ENCODE peak calls at places on chromosome 21, in six cellular contexts. B is tibial artery, N is GM10248, P is AG09309, A is cardiac muscle cell, G is IMR-90. L is an unnamed sample.

GRCh38 chr21:41482321-41482720 is 25.6 kb downstream of the TMPRSS2 start:
- DNase-seq in B (no peak), N (no peak), P (no peak), A (peak), G (peak), L (no peak)

GRCh38 chr21:40120944-40121575 is 253.8 kb downstream of the PCP4 start:
- DNase-seq in B (no peak), N (no peak), P (no peak), A (peak), G (peak), L (no peak)

GRCh38 chr21:35019631-35020032 is 29.5 kb downstream of the RUNX1 start:
- DNase-seq in B (no peak), N (no peak), P (no peak), A (no peak), G (no peak), L (no peak)

GRCh38 chr21:46005081-46005480 is 23.5 kb downstream of the COL6A1 start:
- DNase-seq in B (no peak), N (no peak), P (no peak), A (no peak), G (no peak), L (peak)

GRCh38 chr21:9741343-9741742 is 780.0 kb upstream of the TPTE start:
- DNase-seq in B (no peak), N (no peak), P (no peak), A (no peak), G (no peak), L (no peak)

GRCh38 chr21:42367379-42368165 is 1.2 kb upstream of the TFF1 start:
- DNase-seq in B (no peak), N (no peak), P (no peak), A (no peak), G (no peak), L (no peak)

GRCh38 chr21:33036430-33037162 is 10.9 kb downstream of the OLIG2 start:
- DNase-seq in B (peak), N (no peak), P (peak), A (peak), G (peak), L (no peak)

GRCh38 chr21:29178936-29179335 is 48.5 kb downstream of the MAP3K7CL start:
- DNase-seq in B (no peak), N (no peak), P (no peak), A (no peak), G (no peak), L (no peak)

GRCh38 chr21:32336711-32337110 is 38.1 kb downstream of the MRAP start:
- DNase-seq in B (no peak), N (no peak), P (no peak), A (peak), G (peak), L (no peak)

GRCh38 chr21:31480228-31480627 is 136.2 kb upstream of the TIAM1 start:
- DNase-seq in B (no peak), N (no peak), P (no peak), A (no peak), G (no peak), L (no peak)

GRCh38 chr21:16942703-16943102 is 570.1 kb upstream of the CXADR start:
- DNase-seq in B (no peak), N (no peak), P (no peak), A (peak), G (peak), L (no peak)

GRCh38 chr21:21203822-21204339 is 205.7 kb downstream of the NCAM2 start:
- DNase-seq in B (no peak), N (no peak), P (no peak), A (no peak), G (no peak), L (no peak)

GRCh38 chr21:34065015-34065414 is 8.4 kb upstream of the MRPS6 start:
- DNase-seq in B (no peak), N (no peak), P (no peak), A (no peak), G (no peak), L (no peak)

GRCh38 chr21:35163381-35163780 is 114.3 kb upstream of the RUNX1 start:
- DNase-seq in B (no peak), N (no peak), P (no peak), A (peak), G (peak), L (no peak)

GRCh38 chr21:46429754-46430681 is 28.7 kb upstream of the DIP2A start:
- DNase-seq in B (no peak), N (no peak), P (no peak), A (no peak), G (no peak), L (no peak)

GRCh38 chr21:32256873-32257620 is 21.8 kb downstream of the MIS18A start:
- DNase-seq in B (peak), N (no peak), P (peak), A (peak), G (peak), L (peak)

GRCh38 chr21:24861471-24861870 is 745.8 kb downstream of the MRPL39 start:
- DNase-seq in B (no peak), N (no peak), P (no peak), A (no peak), G (no peak), L (no peak)

GRCh38 chr21:29248124-29248523 is 50.6 kb upstream of the BACH1 start:
- DNase-seq in B (no peak), N (no peak), P (no peak), A (no peak), G (peak), L (no peak)

GRCh38 chr21:17777321-17777720 is 41.8 kb downstream of the C21orf91 start:
- DNase-seq in B (no peak), N (no peak), P (no peak), A (no peak), G (no peak), L (no peak)

GRCh38 chr21:21188513-21189188 is 190.4 kb downstream of the NCAM2 start:
- DNase-seq in B (no peak), N (no peak), P (no peak), A (peak), G (no peak), L (no peak)

GRCh38 chr21:21996891-21997290 is 998.7 kb downstream of the NCAM2 start:
- DNase-seq in B (no peak), N (no peak), P (no peak), A (no peak), G (no peak), L (no peak)

GRCh38 chr21:46560568-46561447 is 44.1 kb downstream of the S100B start:
- DNase-seq in B (no peak), N (no peak), P (no peak), A (no peak), G (no peak), L (no peak)

GRCh38 chr21:42047821-42048613 is 23.1 kb upstream of the UMODL1 start:
- DNase-seq in B (peak), N (no peak), P (peak), A (peak), G (peak), L (no peak)

GRCh38 chr21:33441489-33442477 is 38.0 kb downstream of the TMEM50B start:
- DNase-seq in B (peak), N (peak), P (peak), A (peak), G (peak), L (peak)

GRCh38 chr21:25370311-25370744 is 237.0 kb downstream of the MRPL39 start:
- DNase-seq in B (no peak), N (no peak), P (peak), A (peak), G (peak), L (no peak)

GRCh38 chr21:17371470-17371869 is 141.4 kb upstream of the CXADR start:
- DNase-seq in B (no peak), N (no peak), P (no peak), A (peak), G (peak), L (no peak)

GRCh38 chr21:34987673-34988072 is 61.4 kb downstream of the RUNX1 start:
- DNase-seq in B (no peak), N (no peak), P (no peak), A (no peak), G (no peak), L (no peak)

GRCh38 chr21:33101300-33102005 is 31.5 kb downstream of the OLIG1 start:
- DNase-seq in B (no peak), N (no peak), P (no peak), A (no peak), G (no peak), L (peak)

GRCh38 chr21:25507522-25507921 is 99.8 kb downstream of the MRPL39 start:
- DNase-seq in B (no peak), N (no peak), P (no peak), A (no peak), G (peak), L (no peak)

GRCh38 chr21:41360072-41360821 is 1.6 kb upstream of the MX2 start:
- DNase-seq in B (peak), N (no peak), P (no peak), A (peak), G (peak), L (no peak)

GRCh38 chr21:17003221-17003620 is 509.6 kb upstream of the CXADR start:
- DNase-seq in B (no peak), N (no peak), P (peak), A (peak), G (peak), L (no peak)

GRCh38 chr21:34345091-34345871 is 18.5 kb upstream of the KCNE2 start:
- DNase-seq in B (no peak), N (no peak), P (no peak), A (peak), G (peak), L (no peak)

GRCh38 chr21:43290529-43291346 is 121.9 kb downstream of the CRYAA start:
- DNase-seq in B (no peak), N (peak), P (no peak), A (no peak), G (no peak), L (no peak)

GRCh38 chr21:32921632-32922230 is 104.0 kb upstream of the OLIG2 start:
- DNase-seq in B (no peak), N (peak), P (no peak), A (no peak), G (peak), L (peak)

DNA sequence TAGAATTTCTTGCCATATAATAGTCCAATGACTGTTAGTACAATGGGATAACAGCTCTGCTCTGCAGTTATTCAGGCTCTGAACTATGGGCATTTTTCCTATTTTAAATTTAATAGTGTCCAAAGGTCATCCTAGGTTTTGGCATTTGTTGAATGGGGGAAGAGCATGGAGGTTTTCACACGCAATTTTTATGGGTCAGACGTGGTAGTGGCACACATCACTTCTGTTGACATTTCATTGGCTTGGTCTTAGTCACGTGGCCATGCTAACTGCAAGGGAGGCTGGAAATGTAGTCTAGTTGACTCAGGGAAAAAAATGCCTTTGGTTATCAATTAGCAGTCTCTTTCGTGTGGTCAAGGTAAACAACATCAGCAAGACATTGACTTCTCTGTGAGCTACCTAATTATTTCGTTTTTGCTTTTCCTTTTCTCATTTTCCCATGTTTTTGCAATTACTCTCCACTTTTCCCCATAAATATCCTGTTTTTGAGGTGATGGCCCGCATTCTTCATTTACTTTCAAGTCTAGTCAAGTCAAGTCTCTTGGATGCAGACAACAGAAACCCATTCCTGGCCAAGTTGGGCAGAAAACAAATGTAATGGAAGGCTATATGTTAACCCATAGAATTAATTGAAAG is 82.8 kb downstream of the DYRK1A start:
- DNase-seq in B (no peak), N (no peak), P (no peak), A (no peak), G (no peak), L (no peak)
- TF ChIP-seq CTCF in B (no peak), N (no peak), P (no peak), A (no peak), G (no peak), L (no peak)

GRCh38 chr21:39037807-39038405 is 145.3 kb downstream of the PSMG1 start:
- DNase-seq in B (no peak), N (no peak), P (no peak), A (no peak), G (peak), L (no peak)
- TF ChIP-seq CTCF in B (no peak), N (no peak), P (peak), A (no peak), G (no peak), L (no peak)

GRCh38 chr21:15281714-15282113 is 216.9 kb upstream of the NRIP1 start:
- DNase-seq in B (no peak), N (no peak), P (no peak), A (peak), G (no peak), L (no peak)
- TF ChIP-seq CTCF in B (no peak), N (no peak), P (no peak), A (no peak), G (no peak), L (no peak)

GRCh38 chr21:23452384-23453083 is 2154.7 kb downstream of the MRPL39 start:
- DNase-seq in B (no peak), N (no peak), P (no peak), A (no peak), G (no peak), L (peak)
- TF ChIP-seq CTCF in B (no peak), N (peak), P (no peak), A (no peak), G (no peak), L (peak)

GRCh38 chr21:19326581-19327319 is 923.2 kb upstream of the TMPRSS15 start:
- DNase-seq in B (no peak), N (no peak), P (no peak), A (no peak), G (no peak), L (no peak)

GRCh38 chr21:19321688-19322087 is 918.1 kb upstream of the TMPRSS15 start:
- DNase-seq in B (no peak), N (no peak), P (no peak), A (no peak), G (no peak), L (no peak)

DNA sequence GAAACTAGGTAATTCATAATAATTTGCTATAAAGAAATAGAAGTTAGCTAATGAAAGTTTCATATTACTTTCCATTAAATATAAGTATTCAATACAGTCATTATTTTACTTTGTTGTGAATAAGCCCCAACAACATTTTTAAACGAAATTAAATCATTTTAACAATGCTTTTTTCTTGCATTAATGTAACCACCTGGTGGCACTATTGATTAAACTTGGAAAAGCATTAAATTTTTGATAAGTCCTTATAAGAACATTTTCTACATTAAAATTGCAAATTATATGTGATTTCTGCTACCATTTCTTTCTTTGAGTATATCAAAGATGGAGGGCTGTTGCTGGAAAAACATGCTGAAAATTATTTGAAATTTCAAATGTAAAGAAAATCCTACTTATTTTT is 918.8 kb upstream of the TMPRSS15 start:
- DNase-seq in B (no peak), N (no peak), P (no peak), A (peak), G (no peak), L (no peak)
- TF ChIP-seq CTCF in B (no peak), N (no peak), P (no peak), A (peak), G (no peak), L (no peak)

GRCh38 chr21:23020969-23021368 is 2022.8 kb downstream of the NCAM2 start:
- DNase-seq in B (no peak), N (no peak), P (no peak), A (no peak), G (no peak), L (no peak)

GRCh38 chr21:23021481-23021880 is 2023.3 kb downstream of the NCAM2 start:
- DNase-seq in B (no peak), N (no peak), P (no peak), A (no peak), G (no peak), L (no peak)

GRCh38 chr21:23017989-23018388 is 2019.8 kb downstream of the NCAM2 start:
- DNase-seq in B (no peak), N (no peak), P (no peak), A (no peak), G (no peak), L (no peak)

GRCh38 chr21:23014021-23014420 is 2015.8 kb downstream of the NCAM2 start:
- DNase-seq in B (no peak), N (no peak), P (no peak), A (no peak), G (no peak), L (no peak)

GRCh38 chr21:23016617-23017016 is 2018.4 kb downstream of the NCAM2 start:
- DNase-seq in B (no peak), N (no peak), P (no peak), A (no peak), G (no peak), L (peak)
- TF ChIP-seq CTCF in B (no peak), N (no peak), P (no peak), A (no peak), G (no peak), L (peak)

GRCh38 chr21:26844258-26845065 is 747 bp downstream of the ADAMTS1 start:
- DNase-seq in B (peak), N (no peak), P (no peak), A (peak), G (peak), L (peak)
- TF ChIP-seq CTCF in B (no peak), N (no peak), P (peak), A (peak), G (no peak), L (no peak)

GRCh38 chr21:36431252-36431651 is 46.1 kb downstream of the CHAF1B start:
- DNase-seq in B (no peak), N (no peak), P (no peak), A (no peak), G (no peak), L (no peak)

GRCh38 chr21:36427502-36427901 is 42.3 kb downstream of the CHAF1B start:
- DNase-seq in B (no peak), N (no peak), P (no peak), A (no peak), G (no peak), L (no peak)

GRCh38 chr21:36428789-36429671 is 43.8 kb downstream of the CHAF1B start:
- DNase-seq in B (no peak), N (no peak), P (no peak), A (no peak), G (no peak), L (peak)

GRCh38 chr21:36430841-36431240 is 45.6 kb downstream of the CHAF1B start:
- DNase-seq in B (no peak), N (no peak), P (no peak), A (peak), G (no peak), L (no peak)

DNA sequence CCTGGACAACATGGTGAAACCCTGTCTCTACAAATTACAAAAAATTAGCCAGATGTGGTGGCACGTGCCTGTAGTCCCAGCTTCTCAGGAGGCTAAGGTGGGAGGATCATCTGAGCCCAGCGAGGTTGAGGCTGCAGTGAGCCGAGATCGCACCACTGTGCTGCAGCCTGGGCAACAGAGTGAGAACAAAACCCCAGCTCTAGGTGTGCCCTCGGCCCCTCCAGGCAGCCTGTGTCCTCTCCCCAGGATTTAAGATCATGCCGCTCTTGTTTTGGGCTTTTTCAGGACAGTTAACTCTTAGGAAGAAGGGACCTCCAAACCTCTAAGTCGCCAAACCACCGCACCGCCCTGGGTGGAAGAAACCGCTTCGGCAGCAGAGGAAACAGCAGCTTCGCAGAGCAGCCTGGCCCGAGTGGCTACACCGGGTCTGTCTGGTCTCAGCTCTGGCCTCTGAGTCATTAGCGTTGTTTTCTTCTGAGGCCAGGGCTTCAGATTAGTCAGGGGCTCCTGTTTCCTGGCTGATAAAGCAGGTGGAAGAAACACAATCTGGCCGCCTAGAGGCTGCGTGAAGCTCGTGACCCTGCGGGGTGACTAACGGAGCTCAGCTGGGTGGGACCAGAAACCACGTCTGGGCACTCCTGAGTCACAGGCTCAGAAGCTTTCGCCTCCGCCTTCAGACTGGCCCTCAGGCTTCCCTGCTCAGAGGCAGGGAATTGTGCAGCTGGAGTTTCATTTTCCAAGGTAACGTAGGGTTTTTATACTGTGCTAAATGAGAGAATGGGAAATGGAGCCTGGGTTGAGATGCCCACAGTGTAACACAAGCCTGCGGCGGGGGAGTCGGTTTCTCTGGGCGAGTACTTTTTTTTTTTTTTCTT is 44.7 kb downstream of the CHAF1B start:
- DNase-seq in B (peak), N (peak), P (peak), A (peak), G (peak), L (peak)
- TF ChIP-seq CTCF in B (peak), N (no peak), P (peak), A (peak), G (no peak), L (peak)

GRCh38 chr21:44761011-44761729 is 40.5 kb downstream of the UBE2G2 start:
- DNase-seq in B (peak), N (no peak), P (no peak), A (no peak), G (no peak), L (peak)
- TF ChIP-seq CTCF in B (no peak), N (no peak), P (peak), A (peak), G (no peak), L (peak)

DNA sequence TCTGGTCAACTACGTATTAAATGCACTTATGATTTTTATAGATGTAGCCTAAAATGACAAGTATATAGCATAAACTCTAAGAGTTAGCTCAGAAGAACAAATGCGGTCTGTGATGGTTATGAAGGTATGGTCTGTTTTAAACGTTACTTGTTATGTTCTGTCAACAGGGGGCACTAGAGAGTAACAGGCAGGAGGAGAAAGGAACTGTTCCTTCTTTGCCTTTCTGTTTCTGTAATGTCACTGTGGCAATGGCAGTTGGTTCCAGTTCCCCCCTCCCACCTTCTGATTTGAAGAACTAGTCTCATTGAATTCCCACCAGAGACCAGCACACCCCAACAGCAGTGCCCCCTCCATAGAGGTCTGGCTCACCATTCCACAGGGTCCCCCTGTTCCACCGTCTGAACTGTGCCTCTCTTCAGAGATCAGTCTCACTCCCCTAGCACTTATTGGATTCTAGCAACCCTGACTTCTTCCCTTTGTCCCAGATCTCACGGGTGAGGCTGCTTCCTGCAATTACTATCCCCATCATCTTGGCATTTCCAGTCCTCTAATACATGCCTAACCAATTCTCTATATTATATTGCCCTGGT is 14.0 kb downstream of the KRTAP24-1 start:
- DNase-seq in B (no peak), N (no peak), P (no peak), A (peak), G (no peak), L (no peak)
- TF ChIP-seq CTCF in B (peak), N (no peak), P (no peak), A (peak), G (no peak), L (no peak)